ENCODE peak calls at places on chromosomes 4 and X, in four cellular contexts. A, D, S and F are unnamed samples.

GRCh38 chr4:11005321-11005720 is 320.8 kb upstream of the CLNK start:
- DNase-seq in S (no peak), D (no peak), A (no peak), F (no peak)

GRCh38 chr4:79851625-79852304 is 221.3 kb downstream of the ANTXR2 start:
- DNase-seq in D (no peak), S (peak; percentile 10), A (no peak), F (no peak)

GRCh38 chr4:88604978-88605678 is 12.8 kb downstream of the HERC3 start:
- DNase-seq in D (no peak), S (no peak), A (no peak), F (no peak)

GRCh38 chrX:39527045-39527444 is 570.7 kb downstream of the BCOR start:
- DNase-seq in D (no peak), A (no peak), S (no peak), F (no peak)

GRCh38 chr4:7705062-7705461 is 234.6 kb downstream of the AFAP1 start:
- DNase-seq in D (peak; percentile 69), S (no peak), A (peak; percentile 50), F (no peak)

GRCh38 chr4:125225806-125226205 is 88.9 kb upstream of the FAT4 start:
- DNase-seq in A (no peak), S (no peak), D (no peak), F (no peak)

GRCh38 chr4:119039779-119040178 is 95.9 kb upstream of the MYOZ2 start:
- DNase-seq in D (peak; percentile 70), S (no peak), A (no peak), F (no peak)

GRCh38 chrX:31038585-31039326 is 33.1 kb downstream of the FTHL17 start:
- DNase-seq in D (peak; percentile 24), A (no peak), S (peak; percentile 1), F (peak; percentile 51)

GRCh38 chr4:91958651-91959050 is 345.1 kb upstream of the GRID2 start:
- DNase-seq in A (no peak), S (peak; percentile 21), D (peak; percentile 86), F (peak; percentile 1)

GRCh38 chrX:54786972-54787371 is 11.1 kb downstream of the ITIH6 start:
- DNase-seq in A (no peak), S (no peak), D (peak; percentile 44), F (peak; percentile 38)

GRCh38 chr4:39576268-39576667 is 49.0 kb upstream of the UGDH start:
- DNase-seq in D (peak; percentile 19), A (no peak), S (no peak), F (no peak)

GRCh38 chrX:38868941-38869378 is 67.7 kb downstream of the MID1IP1 start:
- DNase-seq in A (no peak), S (no peak), D (no peak), F (no peak)

GRCh38 chr4:8079916-8080753 is 78.5 kb downstream of the ABLIM2 start:
- DNase-seq in A (no peak), D (peak; percentile 58), S (no peak), F (no peak)

GRCh38 chr4:185726931-185727330 is 85.1 kb downstream of the SORBS2 start:
- DNase-seq in S (no peak), A (no peak), D (no peak), F (no peak)

GRCh38 chrX:120517936-120518335 is 42.8 kb downstream of the CUL4B start:
- DNase-seq in D (no peak), A (no peak), S (peak; percentile 4), F (no peak)

GRCh38 chr4:53098681-53099121 is 236.6 kb downstream of the RASL11B start:
- DNase-seq in A (no peak), S (no peak), D (no peak), F (no peak)

GRCh38 chrX:42096262-42096939 is 173.0 kb upstream of the CASK start:
- DNase-seq in D (no peak), A (no peak), S (peak; percentile 63), F (no peak)

GRCh38 chrX:119698835-119699234 is 5.9 kb upstream of the SEPTIN6 start:
- DNase-seq in A (no peak), D (peak; percentile 89), S (peak; percentile 22), F (peak; percentile 83)

GRCh38 chr4:184815046-184815877 is 10.5 kb downstream of the ACSL1 start:
- DNase-seq in D (peak; percentile 42), A (peak; percentile 82), S (peak; percentile 9), F (peak; percentile 85)

GRCh38 chr4:110510955-110511544 is 35.1 kb downstream of the ENPEP start:
- DNase-seq in D (peak; percentile 63), S (peak; percentile 22), A (no peak), F (peak; percentile 81)